ENCODE peak calls at places on chromosomes 5 and 9, in seven cellular contexts. H, G, O, Q, J, K and Z are unnamed samples.

GRCh38 chr9:673264-673965 is 168.1 kb upstream of the DMRT1 start:
- DNase-seq in H (no peak), G (no peak), O (no peak), Q (no peak), J (no peak), K (no peak), Z (no peak)

GRCh38 chr5:32476891-32477290 is 32.4 kb upstream of the ZFR start:
- DNase-seq in H (no peak), G (no peak), O (no peak), Q (no peak), J (no peak), K (no peak), Z (no peak)

GRCh38 chr5:120146787-120147186 is 317.3 kb upstream of the PRR16 start:
- DNase-seq in H (no peak), G (no peak), O (no peak), Q (no peak), J (no peak), K (no peak), Z (no peak)

GRCh38 chr5:177089146-177089545 is 2.4 kb downstream of the FGFR4 start:
- DNase-seq in H (no peak), G (no peak), O (no peak), Q (no peak), J (no peak), K (no peak), Z (no peak)

GRCh38 chr9:131348631-131349521 is 45.0 kb upstream of the PRRC2B start:
- DNase-seq in H (no peak), G (no peak), O (no peak), Q (no peak), J (no peak), K (no peak), Z (no peak)

GRCh38 chr9:7879551-7880245 is 80.1 kb upstream of the DMAC1 start:
- DNase-seq in H (no peak), G (peak), O (peak), Q (no peak), J (no peak), K (no peak), Z (peak)

GRCh38 chr5:132257131-132258101 is at the start of gene PDLIM4:
- DNase-seq in H (no peak), G (no peak), O (no peak), Q (no peak), J (no peak), K (no peak), Z (no peak)

GRCh38 chr5:91125916-91126315 is 257.2 kb downstream of the ARRDC3 start:
- DNase-seq in H (no peak), G (no peak), O (no peak), Q (no peak), J (no peak), K (no peak), Z (no peak)

GRCh38 chr5:126449751-126450271 is 26.6 kb downstream of the GRAMD2B start:
- DNase-seq in H (peak), G (no peak), O (peak), Q (peak), J (peak), K (peak), Z (peak)

GRCh38 chr9:135340143-135340655 is 139.4 kb upstream of the PPP1R26 start:
- DNase-seq in H (no peak), G (no peak), O (no peak), Q (no peak), J (no peak), K (no peak), Z (no peak)

GRCh38 chr5:156655732-156656131 is 194.4 kb upstream of the PPP1R2B start:
- DNase-seq in H (no peak), G (no peak), O (no peak), Q (no peak), J (no peak), K (no peak), Z (no peak)

GRCh38 chr9:77440057-77440456 is 208.1 kb downstream of the GNA14 start:
- DNase-seq in H (no peak), G (no peak), O (no peak), Q (no peak), J (peak), K (peak), Z (no peak)

GRCh38 chr5:136457390-136458094 is 92.2 kb upstream of the TRPC7 start:
- DNase-seq in H (no peak), G (no peak), O (no peak), Q (no peak), J (no peak), K (no peak), Z (no peak)

GRCh38 chr5:150395690-150395979 is 17.1 kb downstream of the CD74 start:
- DNase-seq in H (no peak), G (no peak), O (no peak), Q (no peak), J (no peak), K (no peak), Z (no peak)

GRCh38 chr5:35488786-35489185 is 128.9 kb upstream of the SPEF2 start:
- DNase-seq in H (no peak), G (no peak), O (no peak), Q (no peak), J (no peak), K (no peak), Z (peak)

GRCh38 chr5:112752335-112752734 is 14.7 kb downstream of the APC start:
- DNase-seq in H (no peak), G (no peak), O (no peak), Q (no peak), J (no peak), K (no peak), Z (no peak)